ENCODE peak calls at places on chromosomes 5 and 9, in ten cellular contexts. J is mucosa of descending colon, B is NCI-H1694 treated with DMSO at 0.1 percent for 48 hours, E is occipital lobe, O is naive B cell, R is left cardiac atrium, I is iris pigment epithelial cell, W is GM10248, A is immature natural killer cell, F is germinal center. Y is an unnamed sample.

GRCh38 chr9:28583832-28584231 is 1010.6 kb upstream of the C9orf72 start:
- DNase-seq in A (no peak), B (no peak), W (no peak), I (no peak), F (no peak), J (no peak), O (no peak), E (no peak), R (no peak), Y (no peak)

GRCh38 chr5:126348855-126349635 is 74.2 kb upstream of the GRAMD2B start:
- DNase-seq in R (no peak), A (no peak), I (peak), F (no peak), W (no peak), E (no peak), J (no peak), O (no peak), B (no peak), Y (peak)

GRCh38 chr5:103258957-103259704 is 568 bp downstream of the MACIR start:
- DNase-seq in O (peak), E (peak), I (peak), R (peak), A (peak), W (peak), B (peak), F (peak), J (peak), Y (peak)

GRCh38 chr5:133369161-133369783 is 243.1 kb downstream of the FSTL4 start:
- DNase-seq in F (no peak), A (no peak), W (no peak), J (no peak), R (no peak), I (no peak), E (no peak), B (no peak), O (no peak), Y (no peak)

GRCh38 chr5:132386644-132387286 is 17.3 kb downstream of the SLC22A5 start:
- DNase-seq in B (peak), F (peak), J (peak), E (peak), R (peak), O (peak), I (peak), A (peak), W (peak), Y (peak)

GRCh38 chr5:121693864-121694263 is 157.8 kb upstream of the FTMT start:
- DNase-seq in I (peak), A (no peak), F (no peak), W (no peak), E (no peak), R (no peak), O (no peak), J (no peak), B (no peak), Y (no peak)

GRCh38 chr5:163760498-163760897 is 255.1 kb downstream of the MAT2B start:
- DNase-seq in W (no peak), E (no peak), J (no peak), B (no peak), F (no peak), A (no peak), I (peak), O (no peak), R (no peak), Y (peak)

GRCh38 chr5:132007399-132008162 is 3.9 kb downstream of the ACSL6 start:
- DNase-seq in B (peak), I (peak), F (peak), J (peak), R (peak), E (peak), W (peak), O (peak), A (peak), Y (peak)

GRCh38 chr5:178672635-178673034 is 45.8 kb upstream of the CLK4 start:
- DNase-seq in J (no peak), R (no peak), I (no peak), W (peak), O (peak), E (no peak), F (no peak), B (no peak), A (no peak), Y (no peak)

GRCh38 chr9:571066-571465 is 270.4 kb upstream of the DMRT1 start:
- DNase-seq in R (no peak), F (no peak), E (no peak), B (no peak), J (no peak), I (no peak), A (no peak), W (no peak), O (no peak), Y (no peak)

GRCh38 chr5:64690417-64691151 is at the start of gene SHISAL2B:
- DNase-seq in J (no peak), I (peak), R (no peak), B (peak), A (no peak), F (peak), E (peak), W (peak), O (no peak), Y (peak)

GRCh38 chr5:53262348-53262970 is 152.9 kb upstream of the MOCS2 start:
- DNase-seq in A (no peak), I (peak), W (no peak), E (no peak), F (no peak), B (no peak), R (no peak), J (no peak), O (no peak), Y (peak)

GRCh38 chr5:173239233-173239593 is 4.2 kb upstream of the NKX2-5 start:
- DNase-seq in I (no peak), W (no peak), O (no peak), B (no peak), A (no peak), E (no peak), F (no peak), R (no peak), J (no peak), Y (no peak)

Y was measured in fibroblast of pulmonary artery.